ENCODE peak calls at places on chromosomes 11 and 22, in four cellular contexts. O is K562, S is HepG2, Z is HCT116. X is an unnamed sample. For H3K4me1, the result is how much of the 10 kb centered on the place peaks cover.

GRCh38 chr11:2150206-2150847 is 10.7 kb downstream of the INS start:
- DNase-seq in O (no peak), S (peak), Z (peak), X (peak)

GRCh38 chr11:101912823-101913284 is 2.0 kb upstream of the CEP126 start:
- DNase-seq in O (no peak), S (peak), Z (no peak), X (peak)

GRCh38 chr11:78952866-78953265 is 378.2 kb upstream of the NARS2 start:
- DNase-seq in O (no peak), S (no peak), Z (no peak), X (no peak)

GRCh38 chr22:21766933-21767462 is 31.4 kb upstream of the YPEL1 start:
- DNase-seq in O (peak), S (no peak), Z (no peak), X (no peak)

GRCh38 chr11:93773601-93774200 is 10.4 kb upstream of the MED17 start:
- DNase-seq in O (no peak), S (no peak), Z (no peak), X (no peak)

GRCh38 chr11:64164392-64165312 is 1.3 kb downstream of the MACROD1 start:
- DNase-seq in O (peak), S (peak), Z (no peak), X (no peak)

GRCh38 chr11:37858398-37858797 is 1260.4 kb upstream of the RAG2 start:
- DNase-seq in O (no peak), S (no peak), Z (no peak), X (no peak)

GRCh38 chr11:132718711-132719641 is 813.3 kb downstream of the OPCML start:
- DNase-seq in O (no peak), S (no peak), Z (no peak), X (no peak)

GRCh38 chr11:128843198-128843766 is 23.8 kb downstream of the KCNJ1 start:
- DNase-seq in O (no peak), S (no peak), Z (no peak), X (no peak)

GRCh38 chr22:23278883-23279675 is 98.8 kb downstream of the BCR start:
- DNase-seq in O (peak), S (no peak), Z (no peak), X (no peak)

GRCh38 chr11:29310016-29310415 is 706.8 kb downstream of the KCNA4 start:
- DNase-seq in O (no peak), S (no peak), Z (no peak), X (no peak)

GRCh38 chr11:65432686-65433582 is 10.3 kb downstream of the NEAT1 start:
- DNase-seq in O (peak), S (no peak), Z (no peak), X (no peak)

GRCh38 chr11:45097721-45098493 is 48.5 kb upstream of the PRDM11 start:
- DNase-seq in O (peak), S (no peak), Z (no peak), X (no peak)

GRCh38 chr11:130671801-130672700 is 223.6 kb downstream of the ADAMTS15 start:
- DNase-seq in O (no peak), S (no peak), Z (no peak), X (no peak)

GRCh38 chr22:40412441-40412840 is 42.0 kb downstream of the SGSM3 start:
- DNase-seq in O (no peak), S (no peak), Z (no peak), X (no peak)

GRCh38 chr22:33380789-33381530 is 322.8 kb upstream of the SYN3 start:
- DNase-seq in O (no peak), S (no peak), Z (no peak), X (no peak)

GRCh38 chr11:38460429-38460828 is 1862.4 kb upstream of the RAG2 start:
- DNase-seq in O (no peak), S (no peak), Z (no peak), X (no peak)

GRCh38 chr11:62324738-62325556 is 12.3 kb upstream of the ASRGL1 start:
- DNase-seq in O (peak), S (peak), Z (peak), X (no peak)

GRCh38 chr11:77589521-77590193 is at the start of gene AQP11:
- DNase-seq in O (peak), S (peak), Z (peak), X (peak)

GRCh38 chr11:125554038-125554437 is 15.2 kb upstream of the EI24 start:
- DNase-seq in O (peak), S (peak), Z (peak), X (no peak)

GRCh38 chr22:39229688-39230260 is 15.0 kb downstream of the PDGFB start:
- DNase-seq in O (no peak), S (no peak), Z (no peak), X (no peak)

GRCh38 chr11:36738292-36738861 is 140.3 kb upstream of the RAG2 start:
- DNase-seq in O (no peak), S (no peak), Z (no peak), X (no peak)

GRCh38 chr11:29268733-29269132 is 748.1 kb downstream of the KCNA4 start:
- DNase-seq in O (no peak), S (no peak), Z (no peak), X (no peak)

GRCh38 chr11:3831378-3832239 is 9.2 kb downstream of the RHOG start:
- DNase-seq in O (peak), S (no peak), Z (no peak), X (no peak)

GRCh38 chr11:2089536-2090165 is 49.5 kb downstream of the IGF2 start:
- DNase-seq in O (peak), S (peak), Z (peak), X (no peak)

GRCh38 chr11:122214080-122214479 is 98.1 kb upstream of the BLID start:
- DNase-seq in O (no peak), S (no peak), Z (no peak), X (no peak)

GRCh38 chr11:22730319-22730718 is 63.9 kb downstream of the GAS2 start:
- DNase-seq in O (no peak), S (peak), Z (no peak), X (peak)

GRCh38 chr22:19051381-19051780 is 70.8 kb downstream of the DGCR2 start:
- DNase-seq in O (peak), S (no peak), Z (no peak), X (no peak)

GRCh38 chr22:39463931-39464390 is 7.1 kb downstream of the MGAT3 start:
- DNase-seq in O (no peak), S (no peak), Z (no peak), X (no peak)

GRCh38 chr11:97345031-97345430 is 955.2 kb downstream of the JRKL start:
- DNase-seq in O (no peak), S (no peak), Z (no peak), X (no peak)

GRCh38 chr22:24954114-24954463 is 1.6 kb downstream of the KIAA1671 start:
- DNase-seq in O (no peak), S (peak), Z (no peak), X (no peak)
- H3K4me3 ChIP-seq in O (no peak), S (peak), Z (peak), X (peak)

GRCh38 chr11:11581493-11581880 is 40.3 kb downstream of the GALNT18 start:
- DNase-seq in O (no peak), S (no peak), Z (no peak), X (no peak)

GRCh38 chr11:11580012-11580411 is 41.8 kb downstream of the GALNT18 start:
- DNase-seq in O (no peak), S (no peak), Z (no peak), X (no peak)

GRCh38 chr11:11579012-11579755 is 42.6 kb downstream of the GALNT18 start:
- DNase-seq in O (no peak), S (no peak), Z (no peak), X (no peak)

GRCh38 chr11:11582261-11582701 is 39.5 kb downstream of the GALNT18 start:
- DNase-seq in O (no peak), S (no peak), Z (no peak), X (no peak)

DNA sequence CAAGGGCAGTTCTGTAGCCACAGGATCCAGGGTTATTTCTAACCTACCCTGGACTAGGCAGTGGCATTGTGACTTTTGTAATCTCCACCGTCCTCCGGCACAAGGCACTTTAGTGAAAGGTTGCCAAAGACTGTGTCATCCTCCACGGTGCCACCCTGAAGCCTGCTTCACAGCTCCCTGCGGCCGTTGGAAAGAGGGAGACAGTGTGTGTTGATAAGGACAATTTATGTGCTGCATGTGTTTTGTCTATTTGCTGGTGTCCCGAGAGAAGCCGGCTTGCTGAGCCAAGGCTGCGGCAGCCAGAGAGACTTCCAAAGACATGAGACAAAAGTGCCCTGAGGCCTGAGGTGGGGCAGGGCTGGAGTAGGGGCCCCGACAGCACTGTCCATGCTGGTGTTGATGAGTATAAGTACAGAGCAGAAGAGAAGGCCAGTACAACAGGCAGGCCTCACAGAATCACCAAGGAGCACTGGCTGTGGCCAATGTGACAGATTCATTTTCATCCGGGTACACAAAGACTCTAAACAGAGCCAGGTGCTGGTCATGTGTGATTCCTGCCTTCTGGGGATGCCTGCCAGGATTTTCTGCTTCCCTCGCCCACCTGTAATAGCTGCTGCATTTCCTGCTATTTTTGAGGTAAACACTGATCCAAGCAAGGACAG is 40.8 kb downstream of the GALNT18 start:
- DNase-seq in O (no peak), S (no peak), Z (no peak), X (no peak)
- H3K4me1 ChIP-seq in O (under half), S (under half), Z (under half), X (under half)

DNA sequence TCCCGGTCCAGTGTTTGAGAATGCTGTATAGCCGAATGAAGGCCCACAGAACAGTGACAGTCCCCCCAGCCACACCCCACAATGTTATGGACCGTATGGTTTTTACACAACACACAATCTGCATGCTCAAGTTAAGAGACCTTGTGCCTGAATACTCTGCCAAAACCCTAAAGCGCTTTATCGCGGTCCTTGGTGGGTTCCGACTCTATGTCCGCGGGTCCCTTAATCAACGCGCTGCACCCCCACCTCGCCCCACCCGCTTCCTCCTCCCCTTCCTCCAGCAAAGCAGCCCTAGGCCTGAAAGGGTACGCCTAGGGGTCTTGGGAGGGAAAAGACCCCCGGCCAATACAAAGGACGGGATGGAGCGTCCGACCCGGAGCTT is 442 bp downstream of the COPB1 start:
- DNase-seq in O (peak), S (peak), Z (no peak), X (no peak)
- TF ChIP-seq TCF7L2 in O (no peak), S (no peak), Z (no peak), X (no peak)

GRCh38 chr22:43861529-43861928 is 784 bp downstream of the SULT4A1 start:
- DNase-seq in O (no peak), S (no peak), Z (no peak), X (no peak)

GRCh38 chr22:43859621-43860020 is 2.7 kb downstream of the SULT4A1 start:
- DNase-seq in O (no peak), S (no peak), Z (no peak), X (no peak)

GRCh38 chr22:43860126-43860525 is 2.2 kb downstream of the SULT4A1 start:
- DNase-seq in O (no peak), S (no peak), Z (no peak), X (no peak)

GRCh38 chr22:43862074-43862881 is at the start of gene SULT4A1:
- DNase-seq in O (peak), S (no peak), Z (peak), X (peak)

DNA sequence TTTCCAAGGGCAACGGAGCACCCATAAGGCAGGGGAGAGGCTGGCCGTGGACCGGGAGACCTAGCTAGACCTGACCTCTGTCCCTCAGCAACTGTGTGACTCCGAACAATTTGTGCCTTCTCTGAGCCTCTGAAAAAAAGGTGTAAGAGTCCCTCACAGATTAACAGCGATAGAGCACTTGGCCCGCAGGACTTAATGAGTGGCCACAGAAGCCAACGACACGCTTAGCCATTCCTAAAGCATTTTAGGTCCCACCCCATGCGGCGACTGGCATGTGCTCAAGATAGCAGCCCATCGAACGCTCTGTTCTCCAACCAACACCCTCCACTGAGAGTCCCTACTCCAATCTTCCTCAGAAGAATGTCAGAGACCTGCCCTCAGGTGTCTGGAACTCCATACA is 1.5 kb downstream of the SULT4A1 start:
- DNase-seq in O (no peak), S (no peak), Z (no peak), X (no peak)
- H3K4me3 ChIP-seq in O (no peak), S (no peak), Z (peak), X (peak)

DNA sequence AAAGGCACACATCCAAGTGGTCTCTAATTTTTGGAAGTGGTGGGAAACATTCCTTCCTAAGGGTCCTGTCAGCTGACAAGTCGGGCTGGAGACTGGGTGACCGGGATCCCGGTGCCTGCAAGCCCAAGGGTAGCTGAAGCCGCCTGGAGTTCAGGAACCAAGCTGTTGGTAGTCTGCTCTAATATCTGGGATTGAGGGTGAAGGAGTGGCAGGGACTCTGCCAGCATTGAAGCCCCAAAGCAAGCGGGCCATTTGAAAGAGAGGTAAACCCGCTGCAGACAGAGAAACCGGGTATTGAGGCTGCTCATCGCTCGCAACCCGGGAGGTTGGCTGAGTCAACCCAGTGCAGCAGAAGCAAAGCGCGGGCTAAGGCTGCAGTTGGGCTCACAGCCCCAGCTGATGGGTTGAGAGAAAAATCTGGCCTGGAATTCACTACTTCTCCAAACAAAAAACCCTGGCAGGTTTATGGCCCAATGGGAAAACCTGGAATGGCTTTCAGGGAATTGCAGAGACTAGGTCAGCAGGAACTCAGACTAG is 28.2 kb upstream of the FBXO3 start:
- DNase-seq in O (peak), S (peak), Z (peak), X (peak)
- H3K4me1 ChIP-seq in O (under half), S (under half), Z (under half), X (under half)

GRCh38 chr11:108897916-108898315 is 233.0 kb downstream of the DDX10 start:
- DNase-seq in O (no peak), S (no peak), Z (no peak), X (no peak)

GRCh38 chr11:108897071-108897481 is 232.2 kb downstream of the DDX10 start:
- DNase-seq in O (no peak), S (no peak), Z (peak), X (no peak)

GRCh38 chr11:108891909-108892511 is 227.1 kb downstream of the DDX10 start:
- DNase-seq in O (no peak), S (no peak), Z (no peak), X (no peak)

GRCh38 chr11:108891143-108891542 is 226.3 kb downstream of the DDX10 start:
- DNase-seq in O (no peak), S (no peak), Z (no peak), X (no peak)

DNA sequence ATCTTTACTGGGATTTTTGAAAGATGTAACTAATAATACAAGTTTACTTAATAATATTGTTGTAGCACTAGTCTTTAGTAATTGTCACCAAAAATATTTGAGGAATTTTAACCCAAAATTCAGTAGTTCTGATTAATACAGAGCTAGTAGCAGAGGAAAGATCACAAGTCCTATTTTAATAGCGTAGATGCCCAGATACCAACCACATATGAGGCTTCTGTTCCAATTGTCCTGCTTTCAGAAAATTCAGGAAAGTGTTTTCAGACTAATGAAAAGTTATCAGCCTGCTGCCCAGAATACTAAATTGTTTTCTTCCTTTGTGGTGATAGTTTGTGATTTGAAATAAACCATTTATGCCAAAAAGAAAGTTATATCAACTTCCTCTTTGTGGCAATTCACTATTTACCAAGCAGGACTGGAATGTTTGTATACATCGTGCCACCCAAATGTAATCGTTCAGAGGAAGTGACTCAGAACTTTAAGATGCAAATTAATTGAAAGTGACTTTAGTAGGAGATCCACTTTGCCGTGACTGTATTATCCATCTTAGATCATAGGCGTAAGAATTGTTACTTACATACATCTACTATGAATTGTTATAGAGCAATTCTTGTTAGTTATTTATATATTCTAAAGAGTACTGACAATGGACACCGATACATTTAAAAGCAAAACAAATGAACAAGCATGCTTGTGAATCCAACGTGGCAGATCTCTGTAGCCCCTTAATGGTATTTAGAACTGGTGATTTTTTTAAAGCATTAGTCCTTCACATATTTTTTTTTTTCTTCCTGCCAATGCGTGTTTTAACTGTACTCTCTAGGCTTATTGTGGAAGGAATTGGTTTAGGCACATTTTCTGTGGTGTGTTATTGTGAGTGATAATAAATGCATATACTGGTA is 231.0 kb downstream of the DDX10 start:
- DNase-seq in O (no peak), S (peak), Z (no peak), X (peak)
- TF ChIP-seq TCF7L2 in O (no peak), S (no peak), Z (no peak), X (no peak)

GRCh38 chr11:59205664-59206063 is 7.1 kb downstream of the MPEG1 start:
- DNase-seq in O (no peak), S (no peak), Z (no peak), X (no peak)

GRCh38 chr11:59206635-59207034 is 6.1 kb downstream of the MPEG1 start:
- DNase-seq in O (peak), S (peak), Z (peak), X (no peak)

GRCh38 chr11:59208956-59209355 is 3.8 kb downstream of the MPEG1 start:
- DNase-seq in O (no peak), S (no peak), Z (no peak), X (no peak)

GRCh38 chr11:59204736-59205135 is 8.0 kb downstream of the MPEG1 start:
- DNase-seq in O (no peak), S (no peak), Z (no peak), X (no peak)

DNA sequence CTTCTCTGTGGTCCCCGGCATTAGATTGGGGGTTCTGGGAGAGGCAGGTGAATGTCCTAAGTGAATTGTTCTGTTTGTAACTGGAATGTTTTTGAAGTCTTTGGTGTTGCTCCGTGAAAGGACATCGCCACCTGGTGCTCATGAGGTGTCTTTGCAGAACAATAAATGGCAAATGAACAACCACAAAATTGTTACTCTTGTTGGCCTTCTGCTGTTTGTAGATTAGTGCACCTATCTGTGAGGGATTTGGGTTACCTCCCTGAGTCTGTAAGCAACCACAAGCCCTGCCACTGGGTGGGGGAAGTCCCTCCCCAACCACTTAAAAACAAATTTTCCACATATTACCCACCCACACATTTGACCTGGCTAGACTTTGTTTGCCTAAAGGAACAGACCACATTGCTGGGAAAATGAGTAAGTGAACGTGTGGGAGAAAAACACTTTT is 4.7 kb downstream of the MPEG1 start:
- DNase-seq in O (peak), S (peak), Z (no peak), X (peak)
- H3K4me3 ChIP-seq in O (no peak), S (no peak), Z (no peak), X (no peak)

GRCh38 chr11:74776546-74776945 is 27.9 kb downstream of the RNF169 start:
- DNase-seq in O (no peak), S (no peak), Z (no peak), X (no peak)
- H3K4me1 ChIP-seq in O (under half), S (under half), Z (under half), X (under half)

GRCh38 chr11:73189315-73189714 is 28.8 kb upstream of the P2RY2 start:
- DNase-seq in O (no peak), S (no peak), Z (no peak), X (no peak)
- TF ChIP-seq TCF7L2 in O (no peak), S (no peak), Z (no peak), X (no peak)